ENCODE peak calls at places on chromosomes 16 and 17, in four cellular contexts. J is HepG2, M is left ventricle myocardium inferior, A is sigmoid colon. S is an unnamed sample.

GRCh38 chr16:50550035-50550434 is 1.8 kb downstream of the NKD1 start:
- DNase-seq in J (no peak), M (no peak), A (peak; percentile 78), S (no peak)

GRCh38 chr16:22099256-22099975 is 7.1 kb downstream of the VWA3A start:
- DNase-seq in J (no peak), M (no peak), A (no peak), S (no peak)

GRCh38 chr17:77479372-77479781 is 338.6 kb downstream of the SEC14L1 start:
- DNase-seq in J (no peak), M (no peak), A (no peak), S (no peak)

GRCh38 chr16:22663389-22664064 is 150.4 kb upstream of the HS3ST2 start:
- DNase-seq in J (no peak), M (no peak), A (no peak), S (no peak)

GRCh38 chr17:64387545-64388171 is 3.0 kb downstream of the PECAM1 start:
- DNase-seq in J (no peak), M (no peak), A (peak; percentile 57), S (no peak)

GRCh38 chr17:76700627-76701470 is 9.9 kb downstream of the MXRA7 start:
- DNase-seq in J (peak; percentile 86), M (peak; percentile 76), A (peak; percentile 91), S (no peak)

GRCh38 chr17:9632741-9633140 is 12.6 kb upstream of the USP43 start:
- DNase-seq in J (no peak), M (no peak), A (no peak), S (no peak)

GRCh38 chr16:54015147-54015546 is 271.4 kb downstream of the IRX3 start:
- DNase-seq in J (no peak), M (no peak), A (no peak), S (peak; percentile 29)

GRCh38 chr16:60932600-60932999 is 1103.6 kb downstream of the CDH8 start:
- DNase-seq in J (no peak), M (no peak), A (no peak), S (no peak)

GRCh38 chr17:74473294-74473693 is 6.9 kb downstream of the CD300A start:
- DNase-seq in J (no peak), M (no peak), A (no peak), S (no peak)
- H3K4me3 ChIP-seq in J (no peak overlapping the region), M (no peak overlapping the region), A (no peak overlapping the region), S (no peak overlapping the region)

GRCh38 chr16:88505405-88506082 is 52.5 kb downstream of the ZFPM1 start:
- DNase-seq in J (peak; percentile 79), M (no peak), A (no peak), S (no peak)
- TF ChIP-seq CTCF in J (peak; percentile 82), M (peak; percentile 39), A (no peak), S (peak; percentile 51)

GRCh38 chr16:2473425-2473926 is 1.5 kb upstream of the TBC1D24 start:
- DNase-seq in J (no peak), M (no peak), A (no peak), S (no peak)
- H3K4me3 ChIP-seq in J (peak overlapping the region; percentile 85), M (peak overlapping the region; percentile 79), A (peak overlapping the region; percentile 88), S (peak overlapping the region; percentile 29)

DNA sequence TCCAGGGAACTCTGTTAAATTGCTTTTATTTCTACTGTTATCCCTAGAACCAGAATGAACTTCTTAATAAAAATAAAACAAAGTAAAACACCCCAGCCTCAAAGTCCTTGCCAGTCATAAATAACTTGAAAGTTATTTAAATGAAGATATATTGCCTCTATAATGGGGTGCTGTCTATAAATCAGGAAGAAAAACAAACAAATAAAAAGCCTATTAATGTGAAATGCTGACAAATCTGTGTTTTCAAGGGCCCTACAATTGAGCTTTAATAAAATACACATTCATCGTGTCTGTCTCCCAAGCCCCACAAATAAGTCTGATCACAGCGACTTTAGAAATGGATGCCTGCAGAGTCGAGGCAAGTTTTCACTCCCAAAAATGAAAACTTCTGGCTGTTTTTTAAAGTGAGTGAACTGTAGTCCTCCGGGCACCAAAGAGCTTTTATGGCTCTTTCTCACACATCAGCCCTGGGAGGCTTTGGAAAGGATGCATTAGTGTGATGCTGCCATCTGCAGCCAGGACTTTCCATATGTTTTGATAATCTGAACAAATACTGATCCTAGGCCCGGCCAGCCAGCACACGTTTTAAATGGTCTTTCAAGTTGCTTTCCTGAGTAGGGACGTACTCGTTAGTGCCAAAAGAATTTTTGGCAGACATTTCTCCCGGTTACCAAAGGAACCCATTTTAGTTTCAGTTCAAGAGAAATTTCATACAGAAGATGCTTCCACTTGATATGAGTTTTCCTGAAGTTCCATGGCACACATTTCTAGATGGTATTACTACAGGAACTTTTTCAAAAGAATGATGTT is 16.3 kb downstream of the NACA2 start:
- DNase-seq in J (peak; percentile 80), M (no peak), A (no peak), S (no peak)
- TF ChIP-seq CTCF in J (peak; percentile 88), M (peak; percentile 36), A (no peak), S (peak; percentile 47)

S was measured in epithelial cell of proximal tubule.